ENCODE peak calls at places on chromosome 16, in eight cellular contexts. R is GM12878; O is esophagus muscularis mucosa; G is fibroblast of lung; P is dorsolateral prefrontal cortex; X is CD8-positive, alpha-beta T cell; L is heart left ventricle; K is cardiac muscle cell. Z is an unnamed sample.

GRCh38 chr16:31143889-31144148 is 6.0 kb downstream of the PRSS36 start:
- DNase-seq in L (no peak), K (no peak), R (no peak), P (no peak), G (no peak), O (no peak), X (no peak), Z (no peak)

GRCh38 chr16:56888806-56889205 is 23.8 kb downstream of the SLC12A3 start:
- DNase-seq in R (peak), K (no peak), X (no peak), L (no peak), G (no peak), O (no peak), P (no peak), Z (no peak)

GRCh38 chr16:23691483-23692189 is 12.9 kb downstream of the PLK1 start:
- DNase-seq in X (no peak), K (no peak), L (no peak), R (no peak), P (no peak), G (peak), O (no peak), Z (peak)

GRCh38 chr16:51753382-51753781 is 602.3 kb upstream of the SALL1 start:
- DNase-seq in K (no peak), O (no peak), X (no peak), G (no peak), P (no peak), R (no peak), L (no peak), Z (no peak)

GRCh38 chr16:30185683-30186421 is 2.5 kb downstream of the CORO1A start:
- DNase-seq in R (peak), L (peak), X (peak), P (no peak), G (no peak), O (peak), K (no peak), Z (no peak)

GRCh38 chr16:88442435-88442810 is 10.7 kb upstream of the ZFPM1 start:
- DNase-seq in L (no peak), X (no peak), P (no peak), O (no peak), R (no peak), G (no peak), K (no peak), Z (no peak)

GRCh38 chr16:79173910-79174309 is 426.6 kb downstream of the MAF start:
- DNase-seq in R (no peak), X (no peak), P (no peak), L (no peak), O (no peak), K (peak), G (no peak), Z (no peak)

GRCh38 chr16:87808108-87808507 is 42.3 kb upstream of the KLHDC4 start:
- DNase-seq in R (no peak), P (no peak), G (no peak), K (no peak), L (no peak), X (no peak), O (no peak), Z (no peak)

GRCh38 chr16:17313085-17313611 is 157.6 kb downstream of the XYLT1 start:
- DNase-seq in G (peak), K (no peak), O (no peak), L (no peak), X (no peak), R (no peak), P (peak), Z (no peak)

GRCh38 chr16:49739381-49739780 is 116.5 kb downstream of the ZNF423 start:
- DNase-seq in L (no peak), X (no peak), O (no peak), R (no peak), P (no peak), K (peak), G (no peak), Z (no peak)

GRCh38 chr16:410516-411178 is 9.0 kb downstream of the DECR2 start:
- DNase-seq in L (no peak), P (no peak), X (no peak), O (no peak), K (no peak), R (no peak), G (no peak), Z (no peak)

DNA sequence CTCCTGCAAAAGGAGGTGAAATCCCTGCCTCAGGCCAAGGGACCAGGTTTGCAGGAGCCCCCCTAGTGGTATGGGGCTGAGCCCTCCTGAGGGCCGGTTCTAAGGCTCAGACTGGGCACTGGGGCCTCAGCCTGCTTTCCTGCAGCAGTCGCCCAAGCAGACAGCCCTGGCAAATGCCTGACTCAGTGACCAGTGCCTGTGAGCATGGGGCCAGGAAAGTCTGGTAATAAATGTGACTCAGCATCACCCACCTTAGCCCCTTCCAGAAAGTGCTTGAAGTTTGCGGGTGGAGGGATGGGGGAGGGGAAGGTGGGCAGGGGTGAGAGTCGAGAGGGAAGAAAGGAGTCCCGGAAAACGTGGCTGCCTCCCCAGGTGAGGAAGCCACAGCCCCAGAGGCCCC is 2.1 kb downstream of the MC1R start:
- DNase-seq in R (no peak), G (no peak), P (no peak), O (no peak), L (no peak), K (no peak), X (no peak), Z (no peak)
- H3K27ac ChIP-seq in R (no peak), G (peak), P (peak), O (peak), L (no peak), K (no peak), X (no peak), Z (no peak)

GRCh38 chr16:11495066-11495407 is 91.7 kb downstream of the LITAF start:
- DNase-seq in G (no peak), X (no peak), K (no peak), R (no peak), O (no peak), L (no peak), P (no peak), Z (no peak)

GRCh38 chr16:11492808-11493530 is 93.8 kb downstream of the LITAF start:
- DNase-seq in L (no peak), O (no peak), R (no peak), P (no peak), K (no peak), G (no peak), X (no peak), Z (no peak)

GRCh38 chr16:11493531-11493929 is 93.2 kb downstream of the LITAF start:
- DNase-seq in K (no peak), G (no peak), O (no peak), P (no peak), L (no peak), X (no peak), R (no peak), Z (no peak)

GRCh38 chr16:11494029-11494428 is 92.7 kb downstream of the LITAF start:
- DNase-seq in R (no peak), G (no peak), O (no peak), X (no peak), P (no peak), K (no peak), L (no peak), Z (no peak)

DNA sequence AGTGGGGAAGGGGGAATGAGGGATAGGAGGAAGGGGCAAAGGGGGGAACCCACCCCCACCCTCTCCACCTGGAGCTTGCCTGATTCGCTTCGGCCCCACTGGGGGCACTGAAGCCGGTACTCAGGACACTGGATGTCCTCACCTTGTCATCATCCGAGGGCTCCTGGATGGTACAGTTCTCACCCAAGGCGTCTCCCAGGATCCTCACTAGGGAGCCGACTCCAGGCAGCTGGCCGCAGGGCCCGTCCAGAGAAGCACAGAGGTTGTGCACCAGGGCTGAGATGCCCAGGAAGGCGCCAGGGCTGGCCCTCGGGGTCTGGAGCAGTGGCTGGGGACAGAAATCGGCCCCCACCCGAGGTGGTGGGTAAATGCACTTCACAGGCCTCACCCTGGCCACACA is 92.3 kb downstream of the LITAF start:
- DNase-seq in P (no peak), X (no peak), O (no peak), K (no peak), G (no peak), L (no peak), R (no peak), Z (no peak)
- H3K27ac ChIP-seq in P (no peak), X (no peak), O (no peak), K (no peak), G (no peak), L (peak), R (no peak), Z (no peak)

GRCh38 chr16:67015317-67015731 is 13.6 kb upstream of the CBFB start:
- DNase-seq in O (no peak), G (no peak), P (peak), X (no peak), L (no peak), R (no peak), K (no peak), Z (no peak)
- H3K27ac ChIP-seq in O (no peak), G (no peak), P (peak), X (no peak), L (no peak), R (no peak), K (no peak), Z (no peak)

GRCh38 chr16:9757687-9758086 is 424.5 kb downstream of the GRIN2A start:
- DNase-seq in O (no peak), X (no peak), G (no peak), P (no peak), R (no peak), K (no peak), L (no peak), Z (no peak)
- H3K27ac ChIP-seq in O (no peak), X (no peak), G (no peak), P (no peak), R (no peak), K (no peak), L (no peak), Z (no peak)

GRCh38 chr16:15592324-15592723 is 50.6 kb downstream of the MARF1 start:
- DNase-seq in G (no peak), L (no peak), K (no peak), R (no peak), X (peak), P (no peak), O (no peak), Z (no peak)

GRCh38 chr16:15597822-15598647 is 44.9 kb downstream of the MARF1 start:
- DNase-seq in K (no peak), X (no peak), L (no peak), P (no peak), O (no peak), G (no peak), R (no peak), Z (no peak)

GRCh38 chr16:15598648-15599190 is 44.2 kb downstream of the MARF1 start:
- DNase-seq in K (no peak), X (no peak), R (no peak), L (no peak), P (no peak), O (no peak), G (no peak), Z (no peak)

GRCh38 chr16:15597135-15597534 is 45.8 kb downstream of the MARF1 start:
- DNase-seq in O (no peak), P (no peak), L (no peak), X (no peak), K (no peak), G (no peak), R (no peak), Z (no peak)

GRCh38 chr16:15593235-15593634 is 49.7 kb downstream of the MARF1 start:
- DNase-seq in X (no peak), K (no peak), G (no peak), R (no peak), O (no peak), L (no peak), P (no peak), Z (no peak)
- H3K27ac ChIP-seq in X (no peak), K (no peak), G (no peak), R (no peak), O (no peak), L (no peak), P (no peak), Z (no peak)

GRCh38 chr16:85901760-85902365 is 2.9 kb downstream of the IRF8 start:
- DNase-seq in O (no peak), X (no peak), R (no peak), K (no peak), G (no peak), P (no peak), L (no peak), Z (no peak)
- H3K27ac ChIP-seq in O (no peak), X (no peak), R (peak), K (peak), G (no peak), P (no peak), L (no peak), Z (no peak)

GRCh38 chr16:5071681-5072333 is at the start of gene ALG1:
- DNase-seq in O (peak), G (peak), P (peak), R (peak), L (peak), K (peak), X (peak), Z (peak)
- H3K27ac ChIP-seq in O (peak), G (peak), P (peak), R (peak), L (peak), K (peak), X (peak), Z (peak)

GRCh38 chr16:83145297-83145696 is 518.5 kb downstream of the CDH13 start:
- DNase-seq in P (no peak), K (no peak), G (no peak), R (no peak), L (no peak), O (no peak), X (no peak), Z (no peak)
- H3K27ac ChIP-seq in P (peak), K (no peak), G (no peak), R (no peak), L (no peak), O (no peak), X (no peak), Z (peak)